ENCODE peak calls at places on chromosomes 12 and 14, in six cellular contexts. Y is heart left ventricle, N is HCT116, I is brain microvascular endothelial cell, C is A549, F is stomach. L is an unnamed sample.

GRCh38 chr12:30457621-30458289 is 237.9 kb downstream of the IPO8 start:
- DNase-seq in Y (no peak), N (peak), I (peak), C (no peak), F (no peak), L (no peak)

GRCh38 chr12:24948816-24949722 is at the start of gene BCAT1:
- DNase-seq in Y (peak), N (no peak), I (peak), C (peak), F (peak), L (no peak)

GRCh38 chr14:99758121-99758871 is 34.9 kb upstream of the EML1 start:
- DNase-seq in Y (no peak), N (no peak), I (peak), C (no peak), F (no peak), L (peak)

GRCh38 chr14:105087308-105087962 is 22.2 kb upstream of the GPR132 start:
- DNase-seq in Y (no peak), N (no peak), I (peak), C (peak), F (peak), L (no peak)

GRCh38 chr12:90836689-90837088 is 118.3 kb downstream of the CCER1 start:
- DNase-seq in Y (peak), N (no peak), I (no peak), C (no peak), F (no peak), L (no peak)

GRCh38 chr12:122406701-122407154 is 15.7 kb downstream of the CLIP1 start:
- DNase-seq in Y (no peak), N (no peak), I (peak), C (no peak), F (no peak), L (no peak)

GRCh38 chr14:71665157-71665556 is 267.1 kb upstream of the RGS6 start:
- DNase-seq in Y (no peak), N (no peak), I (peak), C (no peak), F (no peak), L (no peak)

GRCh38 chr14:76644875-76645518 is 116.3 kb upstream of the VASH1 start:
- DNase-seq in Y (peak), N (peak), I (peak), C (peak), F (no peak), L (peak)

GRCh38 chr12:93894391-93895095 is 217.4 kb downstream of the CRADD start:
- DNase-seq in Y (peak), N (no peak), I (peak), C (no peak), F (no peak), L (no peak)

GRCh38 chr14:76812093-76812421 is 625 bp downstream of the ANGEL1 start:
- DNase-seq in Y (no peak), N (no peak), I (no peak), C (peak), F (no peak), L (no peak)

GRCh38 chr12:59834659-59835474 is 239.0 kb downstream of the SLC16A7 start:
- DNase-seq in Y (no peak), N (peak), I (peak), C (no peak), F (no peak), L (no peak)

DNA sequence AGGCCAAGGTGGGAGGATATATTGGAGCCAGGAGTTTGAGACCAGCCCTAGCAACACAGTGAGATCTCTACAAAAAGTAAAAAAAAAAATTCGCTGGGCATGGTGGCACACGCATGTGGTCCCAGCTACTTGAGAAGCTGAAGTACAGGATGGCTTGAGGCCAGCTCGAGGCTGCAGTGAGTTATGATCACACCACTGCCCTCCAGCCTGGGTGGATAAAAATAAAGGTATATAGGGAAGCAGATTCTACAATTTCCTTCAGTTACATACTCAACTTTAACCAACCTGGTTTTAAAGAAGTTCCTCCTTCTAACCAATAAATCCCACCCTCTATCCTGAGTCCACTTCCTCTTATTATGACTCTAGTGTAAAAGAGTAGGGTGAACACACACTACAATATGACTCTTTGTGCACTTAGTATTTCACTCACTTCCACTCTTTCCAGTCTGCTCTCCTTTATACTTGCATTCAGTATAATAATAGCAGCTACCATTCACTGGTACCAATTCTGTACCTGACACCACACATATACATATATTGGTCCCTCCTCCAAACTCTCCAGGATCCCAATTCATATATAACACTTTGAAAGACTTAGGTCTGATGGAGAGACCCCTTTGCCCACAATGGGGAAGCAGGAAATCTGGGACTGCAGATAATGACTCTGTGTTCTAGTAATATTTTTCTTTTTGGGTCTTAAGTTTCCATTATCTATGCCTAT is 2.3 kb downstream of the ARF3 start:
- DNase-seq in Y (no peak), N (no peak), I (no peak), C (no peak), F (no peak), L (no peak)
- H3K4me3 ChIP-seq in Y (no peak), N (peak), I (no peak), C (no peak), F (no peak), L (no peak)

GRCh38 chr14:28651148-28651547 is 115.4 kb upstream of the FOXG1 start:
- DNase-seq in Y (no peak), N (no peak), I (peak), C (no peak), F (no peak), L (no peak)
- H3K27ac ChIP-seq in Y (no peak), N (no peak), I (peak), C (peak), F (no peak), L (no peak)

DNA sequence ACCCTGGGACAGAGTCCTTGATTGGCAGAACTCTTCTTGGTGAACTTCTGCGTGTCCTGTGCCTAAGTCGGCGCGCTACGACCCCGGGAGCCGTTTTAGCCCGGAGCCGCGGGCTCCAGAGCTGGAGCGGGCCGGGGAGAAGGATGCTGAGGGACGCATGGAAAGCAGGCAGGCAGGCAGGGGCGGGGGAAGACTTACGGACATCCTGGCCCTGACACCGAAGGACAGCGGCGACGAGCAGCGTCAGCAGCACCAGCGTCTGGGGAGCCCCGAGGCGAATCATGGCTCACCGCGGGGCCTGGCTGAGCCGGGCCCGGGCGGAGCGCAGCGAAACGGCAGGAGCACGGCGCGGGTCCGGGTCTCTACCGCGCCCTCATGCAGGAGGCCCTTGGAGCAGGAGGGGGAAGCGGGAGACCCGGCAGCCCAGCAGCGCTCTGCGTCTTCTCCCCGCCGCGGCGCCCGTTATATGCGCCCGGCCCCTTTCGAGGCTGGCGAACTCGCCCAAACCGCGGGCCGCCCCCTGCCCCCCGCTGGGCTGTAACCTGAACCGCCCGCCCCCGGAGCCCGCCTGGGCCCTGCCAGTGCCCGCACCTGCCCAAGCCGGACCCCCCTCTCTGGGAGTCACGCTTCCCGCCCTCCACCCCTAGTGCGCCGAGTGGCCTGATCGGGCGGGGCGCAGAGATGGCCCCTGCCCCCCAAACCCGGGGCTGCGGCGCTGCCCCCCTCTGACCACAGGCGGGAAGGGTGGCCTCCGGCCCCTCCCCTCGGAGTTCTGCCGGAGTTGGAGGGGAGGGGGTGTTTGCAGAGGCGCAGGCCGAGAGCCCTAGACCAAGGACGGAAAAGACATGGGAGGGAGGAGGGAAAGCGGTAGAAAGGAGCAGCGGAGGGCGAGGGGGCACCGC is at the start of gene COL2A1:
- DNase-seq in Y (no peak), N (no peak), I (no peak), C (peak), F (no peak), L (no peak)
- H3K4me3 ChIP-seq in Y (peak), N (no peak), I (peak), C (peak), F (peak), L (peak)

DNA sequence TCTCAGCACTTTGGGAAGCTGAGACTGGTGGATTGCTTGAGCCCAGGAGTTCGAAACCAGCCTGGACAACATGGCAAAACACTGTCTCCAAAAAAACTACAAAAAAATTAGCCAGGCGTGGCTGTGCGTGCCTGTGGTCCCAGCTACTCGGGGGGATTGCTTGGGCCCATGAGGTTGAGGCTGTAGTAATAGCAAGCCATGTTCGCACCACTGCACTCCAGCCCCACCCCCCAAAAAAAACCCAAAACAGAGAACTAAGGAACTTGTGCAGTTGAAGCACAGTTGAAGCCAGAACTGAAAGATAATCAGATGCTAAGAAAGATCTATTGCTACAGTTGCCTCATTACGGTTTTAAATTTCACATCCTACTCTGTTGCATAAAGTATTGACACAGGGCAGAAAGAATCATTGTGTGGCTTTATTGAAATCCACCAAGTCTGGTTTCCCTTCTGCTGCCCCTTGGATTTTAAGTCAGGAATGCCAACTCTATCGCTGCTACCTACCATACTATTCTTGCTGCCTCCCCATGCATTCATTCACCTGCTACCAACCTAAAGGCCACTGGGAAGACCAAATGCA is 3.8 kb downstream of the CS start:
- DNase-seq in Y (no peak), N (no peak), I (no peak), C (no peak), F (no peak), L (no peak)
- H3K27ac ChIP-seq in Y (no peak), N (no peak), I (no peak), C (no peak), F (no peak), L (no peak)

DNA sequence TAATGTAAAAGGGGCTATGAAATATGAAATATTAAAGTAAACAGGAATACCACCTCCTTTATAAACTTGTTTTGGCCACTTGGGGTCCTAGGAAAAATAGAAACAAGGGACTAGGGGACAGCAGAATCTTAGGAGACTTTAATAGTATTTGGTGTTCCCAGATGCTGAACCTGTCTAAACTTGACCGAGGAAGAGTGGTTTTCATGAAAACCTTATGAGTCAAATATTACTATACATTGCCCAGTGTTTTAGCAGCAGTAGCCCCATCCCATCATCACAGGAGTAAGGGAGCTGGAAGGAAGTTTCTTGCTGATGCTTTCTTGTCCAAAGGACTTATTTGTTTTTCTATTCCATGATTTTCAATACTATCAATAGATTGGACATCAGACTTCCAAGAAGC is 177.5 kb upstream of the CAND1 start:
- DNase-seq in Y (no peak), N (no peak), I (no peak), C (no peak), F (no peak), L (no peak)
- H3K4me3 ChIP-seq in Y (no peak), N (no peak), I (no peak), C (no peak), F (no peak), L (no peak)

GRCh38 chr12:124093297-124093696 is 120.3 kb downstream of the ZNF664 start:
- DNase-seq in Y (no peak), N (no peak), I (no peak), C (no peak), F (no peak), L (no peak)
- H3K27ac ChIP-seq in Y (no peak), N (no peak), I (no peak), C (no peak), F (no peak), L (no peak)

DNA sequence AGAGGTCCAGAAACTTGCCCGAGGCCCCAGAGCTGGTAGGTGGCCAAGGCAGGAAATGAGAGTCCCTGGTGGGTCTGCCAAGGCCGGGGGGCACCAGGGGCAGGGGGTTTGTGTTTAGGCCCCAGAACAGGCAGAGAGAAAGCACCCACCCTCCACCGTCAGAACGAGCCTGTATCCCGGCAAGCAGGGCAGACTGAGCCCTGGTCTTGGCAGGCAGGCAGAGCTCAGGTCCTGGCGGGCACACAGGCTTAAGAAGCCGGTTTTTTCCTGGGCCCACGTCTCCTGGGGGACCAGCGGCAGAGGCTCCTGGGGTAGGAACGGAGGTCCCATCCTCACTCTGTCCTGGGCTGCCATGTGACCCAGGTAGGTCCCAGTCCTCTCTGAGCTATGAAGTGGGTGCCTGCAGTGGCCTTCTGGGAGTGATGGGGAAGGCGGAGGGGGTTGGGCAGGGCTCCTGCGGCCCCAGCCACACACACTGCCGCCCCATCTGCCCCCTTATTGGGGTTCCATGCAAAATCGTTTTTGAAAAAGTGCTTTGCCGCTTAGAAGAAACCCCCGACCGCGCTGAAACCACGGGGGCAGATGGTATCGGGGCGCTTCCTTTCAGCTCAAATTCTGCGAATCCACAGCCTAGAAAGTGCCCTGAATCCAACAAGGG is 24.2 kb downstream of the SH2B3 start:
- DNase-seq in Y (no peak), N (no peak), I (no peak), C (no peak), F (no peak), L (no peak)
- H3K4me3 ChIP-seq in Y (peak), N (no peak), I (no peak), C (no peak), F (no peak), L (no peak)